ENCODE peak calls at places on chromosomes 6 and 20, in nine cellular contexts. F is GM23338, O is AG08395, B is epithelial cell of esophagus, I is Calu3, Y is substantia nigra, R is mesothelial cell of epicardium, J is posterior vena cava, U is left ventricle myocardium inferior. A is an unnamed sample.

GRCh38 chr6:90403489-90404381 is 107.1 kb upstream of the BACH2 start:
- DNase-seq in F (peak), I (peak), J (no peak), O (peak), R (peak), Y (no peak), B (peak), U (peak), A (no peak)

GRCh38 chr6:32885698-32886286 is 31.8 kb downstream of the PSMB9 start:
- DNase-seq in J (no peak), Y (no peak), B (peak), I (no peak), F (peak), U (no peak), O (peak), R (no peak), A (no peak)

GRCh38 chr6:28135393-28135792 is 6.3 kb upstream of the ZKSCAN8 start:
- DNase-seq in J (no peak), I (no peak), F (no peak), O (no peak), U (no peak), R (no peak), B (no peak), Y (no peak), A (no peak)

GRCh38 chr6:30883743-30884520 is at the start of gene DDR1:
- DNase-seq in F (peak), U (peak), Y (peak), B (peak), J (peak), I (peak), R (peak), O (peak), A (peak)

GRCh38 chr20:11316244-11316643 is 601.4 kb upstream of the BTBD3 start:
- DNase-seq in B (no peak), U (no peak), O (no peak), I (no peak), F (no peak), R (no peak), J (no peak), Y (no peak), A (no peak)

GRCh38 chr6:37473364-37474095 is 26.2 kb downstream of the CCDC167 start:
- DNase-seq in R (no peak), Y (peak), O (no peak), U (peak), I (no peak), J (no peak), B (peak), F (no peak), A (no peak)

GRCh38 chr6:152054441-152054840 is 247.0 kb downstream of the ESR1 start:
- DNase-seq in O (no peak), Y (no peak), J (no peak), U (no peak), F (no peak), I (no peak), R (no peak), B (peak), A (no peak)

GRCh38 chr20:47304287-47304686 is 52.2 kb downstream of the ZMYND8 start:
- DNase-seq in U (no peak), F (no peak), I (no peak), R (no peak), B (no peak), O (no peak), J (no peak), Y (no peak), A (no peak)

GRCh38 chr6:2182251-2182650 is 63.2 kb downstream of the GMDS start:
- DNase-seq in Y (no peak), J (no peak), R (no peak), F (no peak), I (no peak), B (no peak), U (no peak), O (no peak), A (no peak)

GRCh38 chr6:33433560-33434191 is 13.8 kb downstream of the SYNGAP1 start:
- DNase-seq in I (no peak), R (no peak), F (peak), J (no peak), B (no peak), Y (no peak), U (no peak), O (no peak), A (peak)

GRCh38 chr6:157244175-157244574 is 79.1 kb downstream of the TMEM242 start:
- DNase-seq in R (no peak), I (no peak), U (no peak), Y (no peak), B (peak), F (no peak), O (peak), J (peak), A (no peak)

GRCh38 chr6:692356-692851 is 535 bp downstream of the EXOC2 start:
- DNase-seq in B (peak), J (peak), F (peak), O (peak), R (peak), U (peak), Y (no peak), I (peak), A (no peak)

GRCh38 chr20:53949319-53949839 is 121.0 kb downstream of the BCAS1 start:
- DNase-seq in B (peak), J (peak), O (peak), Y (no peak), U (peak), I (peak), F (no peak), R (no peak), A (no peak)

GRCh38 chr6:145199961-145200360 is 535.4 kb downstream of the EPM2A start:
- DNase-seq in U (no peak), Y (no peak), O (no peak), I (no peak), F (no peak), J (no peak), B (peak), R (no peak), A (no peak)

GRCh38 chr6:87472525-87473418 is at the start of gene SLC35A1:
- DNase-seq in R (peak), F (peak), B (peak), J (peak), U (peak), Y (peak), I (peak), O (peak), A (peak)

GRCh38 chr6:53302678-53303360 is 45.9 kb downstream of the ELOVL5 start:
- DNase-seq in O (peak), Y (no peak), J (no peak), U (no peak), R (no peak), I (no peak), F (peak), B (peak), A (no peak)

GRCh38 chr6:11766589-11767450 is 11.8 kb downstream of the ADTRP start:
- DNase-seq in B (peak), R (no peak), Y (no peak), U (no peak), F (no peak), O (peak), J (no peak), I (peak), A (no peak)

GRCh38 chr6:11236351-11236750 is 3.9 kb upstream of the NEDD9 start:
- DNase-seq in F (no peak), I (no peak), B (peak), Y (no peak), R (no peak), J (no peak), O (peak), U (no peak), A (no peak)

GRCh38 chr6:158232445-158233213 is 64.5 kb downstream of the GTF2H5 start:
- DNase-seq in U (peak), O (peak), B (peak), Y (peak), J (peak), I (peak), R (peak), F (peak), A (no peak)

A was measured in suprapubic skin.